ENCODE peak calls at places on chromosomes 5 and 9, in nine cellular contexts. B is breast epithelium, Z is HCT116, G is GM23338, P is H1, L is prostate gland, X is spleen, C is stomach, Y is HepG2. H is an unnamed sample. For H3K4me1, the result is how much of the 10 kb centered on the place peaks cover.

GRCh38 chr5:57037355-57037754 is 85.4 kb upstream of the MIER3 start:
- DNase-seq in G (peak), Z (peak), Y (peak), X (no peak), L (no peak), C (no peak), P (peak), B (no peak), H (no peak)

GRCh38 chr5:170752257-170753215 is 31.0 kb upstream of the GABRP start:
- DNase-seq in P (no peak), C (no peak), Z (no peak), Y (no peak), X (no peak), L (peak), G (no peak), B (peak), H (no peak)

GRCh38 chr5:62477801-62478200 is 65.2 kb downstream of the IPO11 start:
- DNase-seq in L (no peak), B (no peak), X (no peak), Y (no peak), G (no peak), Z (no peak), P (no peak), C (no peak), H (no peak)

GRCh38 chr9:129497064-129497836 is 123.7 kb downstream of the C9orf50 start:
- DNase-seq in Y (no peak), P (no peak), C (no peak), L (no peak), B (no peak), X (no peak), Z (no peak), G (peak), H (peak)

GRCh38 chr5:53059281-53059680 is 50.3 kb downstream of the MOCS2 start:
- DNase-seq in G (no peak), X (no peak), Y (no peak), Z (no peak), L (no peak), P (no peak), B (no peak), C (no peak), H (no peak)

GRCh38 chr9:126462617-126463016 is 136.0 kb downstream of the MVB12B start:
- DNase-seq in B (no peak), L (no peak), Y (no peak), G (no peak), X (peak), Z (no peak), P (no peak), C (no peak), H (no peak)

GRCh38 chr5:137146402-137146889 is 352.7 kb downstream of the SPOCK1 start:
- DNase-seq in P (no peak), B (no peak), C (no peak), G (no peak), X (no peak), Y (no peak), Z (peak), L (no peak), H (peak)

GRCh38 chr9:113963017-113963620 is 87.0 kb downstream of the ZNF618 start:
- DNase-seq in P (peak), Y (peak), Z (peak), L (no peak), X (no peak), C (peak), G (peak), B (no peak), H (no peak)

GRCh38 chr5:130549884-130550552 is 615.0 kb downstream of the HINT1 start:
- DNase-seq in B (no peak), X (no peak), P (no peak), Y (peak), Z (peak), C (no peak), L (no peak), G (no peak), H (no peak)

GRCh38 chr5:135660826-135661555 is 82.2 kb upstream of the CXCL14 start:
- DNase-seq in P (no peak), Y (no peak), X (no peak), C (no peak), G (peak), B (no peak), L (no peak), Z (no peak), H (no peak)

GRCh38 chr9:36037580-36038169 is 962 bp downstream of the RECK start:
- DNase-seq in L (no peak), Y (no peak), P (no peak), C (no peak), X (no peak), Z (no peak), B (no peak), G (peak), H (peak)

GRCh38 chr9:134546746-134547145 is 94.9 kb upstream of the COL5A1 start:
- DNase-seq in G (no peak), Z (no peak), C (no peak), L (no peak), B (no peak), P (no peak), X (peak), Y (no peak), H (peak)

GRCh38 chr9:114089206-114089840 is 9.8 kb downstream of the KIF12 start:
- DNase-seq in X (peak), G (no peak), C (no peak), Y (no peak), P (no peak), Z (no peak), B (no peak), L (no peak), H (peak)

GRCh38 chr5:178206166-178207101 is 2.1 kb downstream of the HNRNPAB start:
- DNase-seq in P (no peak), X (peak), B (no peak), C (no peak), L (no peak), G (no peak), Z (no peak), Y (no peak), H (peak)

GRCh38 chr5:127892467-127893207 is 189.4 kb downstream of the CCDC192 start:
- DNase-seq in P (no peak), Z (peak), C (no peak), B (no peak), Y (peak), X (no peak), L (no peak), G (no peak), H (no peak)

GRCh38 chr9:69261636-69262035 is 63.4 kb upstream of the ENTREP1 start:
- DNase-seq in Z (no peak), B (no peak), X (no peak), L (no peak), Y (no peak), G (no peak), C (no peak), P (no peak), H (no peak)

GRCh38 chr9:128034821-128035764 is 32.0 kb downstream of the NAIF1 start:
- DNase-seq in L (peak), Z (peak), X (peak), B (peak), G (peak), C (peak), P (peak), Y (peak), H (peak)

GRCh38 chr9:128800061-128800460 is 13.0 kb downstream of the TBC1D13 start:
- DNase-seq in C (no peak), Y (no peak), B (no peak), X (no peak), L (no peak), P (no peak), Z (no peak), G (no peak), H (no peak)

GRCh38 chr9:110922145-110922544 is 116.1 kb downstream of the LPAR1 start:
- DNase-seq in Z (no peak), X (no peak), G (peak), Y (no peak), P (no peak), C (no peak), B (no peak), L (no peak), H (no peak)

GRCh38 chr5:4720831-4721230 is 419.3 kb upstream of the ADAMTS16 start:
- DNase-seq in X (no peak), B (no peak), C (no peak), G (no peak), L (no peak), Z (no peak), P (no peak), Y (no peak), H (no peak)

GRCh38 chr5:171462136-171462927 is 42.9 kb downstream of the FGF18 start:
- DNase-seq in B (no peak), X (no peak), G (peak), Z (no peak), C (no peak), P (peak), L (no peak), Y (no peak), H (no peak)

GRCh38 chr9:69120380-69121154 is 53.5 kb upstream of the TJP2 start:
- DNase-seq in B (peak), G (peak), Z (peak), L (peak), P (peak), Y (peak), X (no peak), C (peak), H (no peak)

DNA sequence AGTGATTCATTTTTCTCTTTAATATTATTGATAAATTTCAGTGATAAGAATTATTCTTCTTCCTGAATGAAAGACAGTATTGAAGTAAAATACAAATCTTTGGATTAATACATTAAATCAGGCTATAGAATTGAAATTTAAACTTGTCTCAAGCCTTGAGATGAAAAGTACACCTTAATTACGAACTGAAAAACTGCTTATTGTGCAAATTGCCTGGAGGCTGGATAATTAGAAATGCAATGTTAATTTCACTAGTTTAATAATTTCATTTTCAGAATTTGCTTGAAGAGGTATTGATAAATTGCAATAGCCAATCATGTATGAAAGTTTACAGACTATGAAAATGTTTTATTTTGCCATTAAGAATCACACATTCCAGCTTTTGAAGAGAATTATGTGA is 11.0 kb upstream of the CCNH start:
- DNase-seq in B (no peak), P (no peak), Y (no peak), L (no peak), G (no peak), X (no peak), Z (no peak), C (no peak), H (no peak)
- H3K4me1 ChIP-seq in B (under half), P (under half), Y (under half), L (under half), G (under half), X (under half), Z (under half), C (under half), H (under half)

GRCh38 chr9:92295240-92295790 is 1.8 kb upstream of the IARS1 start:
- DNase-seq in Y (no peak), B (no peak), L (no peak), Z (no peak), C (peak), X (no peak), G (no peak), P (no peak), H (no peak)

GRCh38 chr9:92294297-92294676 is 790 bp upstream of the IARS1 start:
- DNase-seq in Z (no peak), Y (peak), G (peak), C (no peak), B (no peak), X (peak), P (no peak), L (no peak), H (peak)

GRCh38 chr9:92292338-92293074 is 991 bp downstream of the IARS1 start:
- DNase-seq in B (no peak), G (no peak), C (no peak), L (no peak), P (no peak), X (no peak), Y (peak), Z (no peak), H (no peak)

GRCh38 chr9:92293075-92293354 is 482 bp downstream of the IARS1 start:
- DNase-seq in P (no peak), L (no peak), Z (no peak), X (no peak), Y (no peak), B (no peak), C (no peak), G (no peak), H (no peak)

DNA sequence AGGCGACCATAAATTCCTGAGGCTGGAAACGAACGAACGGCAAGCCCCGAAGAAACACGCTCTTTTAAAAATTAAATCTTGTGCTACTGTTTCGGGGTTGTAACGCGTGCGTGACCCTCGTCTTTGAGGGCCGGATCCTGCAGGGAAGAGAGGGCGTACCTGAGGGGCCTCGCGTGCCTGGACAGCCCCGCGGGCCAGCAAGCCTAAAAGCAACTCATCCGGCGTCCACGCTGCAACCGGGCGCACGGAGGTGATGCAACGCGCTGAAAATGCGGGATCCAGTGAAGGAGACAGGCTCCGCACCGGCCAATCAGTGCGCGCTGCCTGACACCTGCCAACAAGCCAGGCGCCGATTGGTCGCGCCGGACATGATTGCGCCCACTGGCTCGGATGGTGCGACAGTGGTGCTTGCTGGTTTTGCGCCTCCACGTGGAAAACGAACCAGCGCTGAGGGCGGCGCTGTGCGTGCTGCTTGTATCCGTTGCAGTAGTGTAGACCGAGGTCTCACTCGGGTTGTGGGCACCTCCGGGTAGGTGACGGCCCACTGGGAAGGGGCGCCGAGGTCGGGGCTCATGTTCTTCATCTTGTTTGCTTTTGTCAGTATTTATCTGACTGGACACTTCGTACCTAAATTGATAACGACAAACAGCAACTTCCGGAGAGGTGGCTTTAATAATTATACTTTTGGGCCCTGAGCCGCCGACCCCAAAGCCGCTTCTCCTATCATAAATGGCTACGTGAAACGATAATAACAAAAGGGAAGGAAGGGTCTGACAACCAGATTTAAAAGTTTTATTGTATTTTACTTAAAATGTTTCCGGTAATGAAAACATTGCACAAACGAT is at the start of gene IARS1:
- DNase-seq in P (peak), Z (peak), L (peak), C (peak), X (peak), B (peak), Y (peak), G (peak), H (peak)
- TF ChIP-seq POLR2AphosphoS5 in P (peak), Z (peak), L (peak), C (peak), X (peak), B (peak), Y (peak), G (peak), H (peak)

GRCh38 chr9:88950341-88951141 is 40.7 kb upstream of the S1PR3 start:
- DNase-seq in P (no peak), X (no peak), G (no peak), Z (no peak), L (no peak), Y (peak), C (no peak), B (no peak), H (no peak)
- H3K4me1 ChIP-seq in P (under half), X (under half), G (under half), Z (under half), L (under half), Y (under half), C (under half), B (under half), H (half or more)

GRCh38 chr9:37465249-37466036 is at the start of gene ZBTB5:
- DNase-seq in G (peak), P (peak), C (peak), Z (peak), Y (peak), L (peak), B (peak), X (peak), H (peak)
- TF ChIP-seq POLR2AphosphoS5 in G (peak), P (peak), C (peak), Z (peak), Y (peak), L (peak), B (peak), X (peak), H (peak)

DNA sequence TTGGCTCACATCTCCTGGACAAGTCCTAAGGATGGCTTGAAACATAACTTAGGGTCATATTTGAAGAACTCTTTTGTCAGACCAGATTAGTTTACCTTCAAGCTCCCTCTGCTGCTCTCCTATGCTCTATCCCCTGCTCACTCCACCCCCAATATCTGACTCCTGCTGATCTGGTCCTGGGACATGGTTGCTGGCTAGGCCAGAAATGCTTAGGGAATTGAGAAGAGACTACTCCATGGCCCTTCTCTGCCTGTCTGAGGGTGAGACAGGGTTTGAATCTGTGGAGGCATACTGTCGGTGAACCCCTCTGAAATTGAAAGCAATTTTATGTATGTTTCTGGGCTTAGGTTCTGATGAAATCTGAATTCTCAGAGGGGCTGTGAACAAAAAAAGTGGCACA is 3.3 kb downstream of the OTULIN start:
- DNase-seq in C (no peak), X (no peak), G (no peak), P (no peak), L (no peak), Y (no peak), B (no peak), Z (no peak), H (no peak)
- H3K4me1 ChIP-seq in C (under half), X (half or more), G (under half), P (under half), L (under half), Y (half or more), B (under half), Z (under half), H (under half)

GRCh38 chr9:34898846-34899245 is 59.2 kb upstream of the PHF24 start:
- DNase-seq in G (no peak), Y (no peak), P (no peak), X (no peak), Z (no peak), C (no peak), L (no peak), B (no peak), H (no peak)

GRCh38 chr9:34896112-34896511 is 62.0 kb upstream of the PHF24 start:
- DNase-seq in C (no peak), P (no peak), G (peak), B (no peak), Z (no peak), Y (no peak), L (no peak), X (no peak), H (no peak)

GRCh38 chr9:34899535-34900158 is 58.4 kb upstream of the PHF24 start:
- DNase-seq in Y (peak), X (peak), L (peak), G (peak), B (peak), P (peak), C (peak), Z (peak), H (peak)
- TF ChIP-seq POLR2AphosphoS5 in Y (no peak), X (no peak), L (peak), G (no peak), B (no peak), P (no peak), C (peak), Z (no peak), H (peak)

DNA sequence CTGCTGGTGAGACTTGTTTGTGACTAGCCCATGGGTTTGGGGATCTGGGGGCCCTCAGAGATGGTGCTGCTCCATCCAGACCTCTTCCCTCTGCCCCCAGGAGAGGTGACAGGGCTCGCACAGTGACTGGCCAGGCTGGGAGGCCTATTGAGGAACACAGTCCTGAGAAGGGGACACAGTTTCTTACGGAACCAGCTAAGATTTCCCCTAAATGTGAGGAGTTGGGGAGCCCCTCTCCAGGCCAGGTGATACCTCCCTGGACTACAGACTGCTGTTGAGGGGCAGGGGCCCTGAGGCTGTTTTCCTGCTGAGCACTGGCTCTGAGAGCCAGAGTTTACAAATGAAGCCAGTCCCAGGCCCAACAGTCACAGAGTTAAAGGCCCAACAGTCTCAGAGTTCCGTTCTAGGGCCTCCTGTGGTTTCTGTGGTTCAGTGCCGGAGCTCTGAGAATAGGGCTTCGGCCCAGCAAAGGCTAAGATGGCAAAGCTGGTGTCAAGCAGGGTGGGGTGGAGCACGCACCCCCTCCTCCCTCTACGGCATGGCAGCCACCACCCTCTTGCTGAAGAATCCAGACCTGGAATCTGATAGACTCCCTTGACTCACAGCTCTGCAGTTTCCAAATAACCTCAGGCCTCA is 1.1 kb upstream of the SEMA4D start:
- DNase-seq in C (peak), Y (no peak), B (no peak), L (no peak), X (peak), Z (no peak), P (no peak), G (no peak), H (no peak)
- H3K4me1 ChIP-seq in C (under half), Y (under half), B (under half), L (under half), X (half or more), Z (under half), P (under half), G (under half), H (under half)

GRCh38 chr5:88287302-88287701 is 18.7 kb upstream of the TMEM161B start:
- DNase-seq in C (no peak), L (no peak), G (no peak), X (no peak), Z (no peak), Y (no peak), P (no peak), B (no peak), H (no peak)
- TF ChIP-seq POLR2AphosphoS5 in C (no peak), L (no peak), G (no peak), X (no peak), Z (no peak), Y (no peak), P (no peak), B (no peak), H (no peak)

GRCh38 chr9:12656803-12657202 is 36.4 kb upstream of the TYRP1 start:
- DNase-seq in C (no peak), Z (no peak), G (no peak), Y (no peak), B (no peak), L (no peak), P (no peak), X (no peak), H (no peak)

GRCh38 chr9:12657998-12658397 is 35.2 kb upstream of the TYRP1 start:
- DNase-seq in B (no peak), P (no peak), L (no peak), X (peak), C (no peak), Y (no peak), Z (no peak), G (no peak), H (no peak)

GRCh38 chr9:12657233-12657632 is 36.0 kb upstream of the TYRP1 start:
- DNase-seq in Y (no peak), B (no peak), L (no peak), Z (no peak), C (no peak), G (no peak), P (no peak), X (no peak), H (no peak)

GRCh38 chr9:12658531-12659209 is 34.5 kb upstream of the TYRP1 start:
- DNase-seq in P (no peak), Y (no peak), C (no peak), L (no peak), Z (no peak), B (no peak), X (peak), G (no peak), H (no peak)

GRCh38 chr9:12659220-12659619 is 34.0 kb upstream of the TYRP1 start:
- DNase-seq in Z (no peak), B (no peak), X (no peak), P (no peak), Y (no peak), C (no peak), L (no peak), G (no peak), H (no peak)
- H3K4me1 ChIP-seq in Z (under half), B (under half), X (under half), P (under half), Y (under half), C (under half), L (under half), G (under half), H (under half)

H was measured in sigmoid colon.